ENCODE peak calls at places on chromosome 1, in ten cellular contexts. One of them, this sample, is unnamed.

GRCh38 chr1:180964609-180965008 is 51.9 kb downstream of the KIAA1614 start:
- DNase-seq in AG20443: no peak
- DNase-seq in stimulated activated CD4-positive, alpha-beta T cell treated with anti-CD3 and anti-CD28 coated beads, Interleukin-1b, Interleukin-23, amount 100 ng/mL, for 24 hours: no peak
- DNase-seq in NCI-H1417: no peak
- DNase-seq in left ventricle myocardium inferior: no peak
- DNase-seq in GDM1: no peak
- DNase-seq in Calu3: no peak
- DNase-seq in MV-4-11: no peak
- DNase-seq in heart left ventricle: no peak
- DNase-seq in caudate nucleus: no peak
- DNase-seq in this sample: no peak

GRCh38 chr1:57411262-57411661 is 12.6 kb downstream of the DAB1 start:
- DNase-seq in NCI-H1417: no peak
- DNase-seq in heart left ventricle: peak; percentile 48
- DNase-seq in GDM1: no peak
- DNase-seq in caudate nucleus: no peak
- DNase-seq in MV-4-11: no peak
- DNase-seq in left ventricle myocardium inferior: no peak
- DNase-seq in AG20443: peak; percentile 58
- DNase-seq in stimulated activated CD4-positive, alpha-beta T cell treated with anti-CD3 and anti-CD28 coated beads, Interleukin-1b, Interleukin-23, amount 100 ng/mL, for 24 hours: no peak
- DNase-seq in Calu3: peak; percentile 55
- DNase-seq in this sample: no peak

GRCh38 chr1:85244271-85245053 is 15.0 kb downstream of the C1orf52 start:
- DNase-seq in AG20443: peak; percentile 51
- DNase-seq in caudate nucleus: no peak
- DNase-seq in NCI-H1417: peak; percentile 25
- DNase-seq in Calu3: no peak
- DNase-seq in heart left ventricle: no peak
- DNase-seq in left ventricle myocardium inferior: no peak
- DNase-seq in GDM1: no peak
- DNase-seq in MV-4-11: peak; percentile 13
- DNase-seq in stimulated activated CD4-positive, alpha-beta T cell treated with anti-CD3 and anti-CD28 coated beads, Interleukin-1b, Interleukin-23, amount 100 ng/mL, for 24 hours: no peak
- DNase-seq in this sample: no peak

GRCh38 chr1:7644086-7644485 is 127.0 kb upstream of the VAMP3 start:
- DNase-seq in NCI-H1417: no peak
- DNase-seq in left ventricle myocardium inferior: no peak
- DNase-seq in AG20443: no peak
- DNase-seq in heart left ventricle: no peak
- DNase-seq in caudate nucleus: no peak
- DNase-seq in MV-4-11: no peak
- DNase-seq in GDM1: no peak
- DNase-seq in stimulated activated CD4-positive, alpha-beta T cell treated with anti-CD3 and anti-CD28 coated beads, Interleukin-1b, Interleukin-23, amount 100 ng/mL, for 24 hours: no peak
- DNase-seq in Calu3: no peak
- DNase-seq in this sample: no peak

GRCh38 chr1:22212400-22213233 is 69.7 kb upstream of the WNT4 start:
- DNase-seq in GDM1: no peak
- DNase-seq in left ventricle myocardium inferior: no peak
- DNase-seq in Calu3: no peak
- DNase-seq in MV-4-11: no peak
- DNase-seq in AG20443: no peak
- DNase-seq in caudate nucleus: no peak
- DNase-seq in stimulated activated CD4-positive, alpha-beta T cell treated with anti-CD3 and anti-CD28 coated beads, Interleukin-1b, Interleukin-23, amount 100 ng/mL, for 24 hours: no peak
- DNase-seq in heart left ventricle: no peak
- DNase-seq in NCI-H1417: peak; percentile 43
- DNase-seq in this sample: no peak

GRCh38 chr1:51726544-51727225 is 109.8 kb downstream of the OSBPL9 start:
- DNase-seq in MV-4-11: peak; percentile 43
- DNase-seq in AG20443: no peak
- DNase-seq in Calu3: no peak
- DNase-seq in heart left ventricle: no peak
- DNase-seq in GDM1: no peak
- DNase-seq in stimulated activated CD4-positive, alpha-beta T cell treated with anti-CD3 and anti-CD28 coated beads, Interleukin-1b, Interleukin-23, amount 100 ng/mL, for 24 hours: no peak
- DNase-seq in left ventricle myocardium inferior: no peak
- DNase-seq in caudate nucleus: no peak
- DNase-seq in NCI-H1417: no peak
- DNase-seq in this sample: no peak

GRCh38 chr1:23167353-23168078 is 1.1 kb downstream of the LUZP1 start:
- DNase-seq in caudate nucleus: peak; percentile 22
- DNase-seq in GDM1: peak; percentile 3
- DNase-seq in AG20443: peak; percentile 84
- DNase-seq in left ventricle myocardium inferior: peak; percentile 50
- DNase-seq in MV-4-11: no peak
- DNase-seq in stimulated activated CD4-positive, alpha-beta T cell treated with anti-CD3 and anti-CD28 coated beads, Interleukin-1b, Interleukin-23, amount 100 ng/mL, for 24 hours: no peak
- DNase-seq in Calu3: peak; percentile 39
- DNase-seq in heart left ventricle: peak; percentile 46
- DNase-seq in NCI-H1417: peak; percentile 51
- DNase-seq in this sample: no peak

GRCh38 chr1:33332881-33333280 is 12.0 kb upstream of the A3GALT2 start:
- DNase-seq in caudate nucleus: no peak
- DNase-seq in MV-4-11: no peak
- DNase-seq in stimulated activated CD4-positive, alpha-beta T cell treated with anti-CD3 and anti-CD28 coated beads, Interleukin-1b, Interleukin-23, amount 100 ng/mL, for 24 hours: no peak
- DNase-seq in left ventricle myocardium inferior: no peak
- DNase-seq in GDM1: no peak
- DNase-seq in AG20443: no peak
- DNase-seq in NCI-H1417: no peak
- DNase-seq in heart left ventricle: no peak
- DNase-seq in Calu3: no peak
- DNase-seq in this sample: no peak

GRCh38 chr1:196214866-196215265 is 393.4 kb downstream of the KCNT2 start:
- DNase-seq in caudate nucleus: no peak
- DNase-seq in GDM1: no peak
- DNase-seq in NCI-H1417: no peak
- DNase-seq in Calu3: no peak
- DNase-seq in stimulated activated CD4-positive, alpha-beta T cell treated with anti-CD3 and anti-CD28 coated beads, Interleukin-1b, Interleukin-23, amount 100 ng/mL, for 24 hours: no peak
- DNase-seq in AG20443: peak; percentile 15
- DNase-seq in MV-4-11: no peak
- DNase-seq in heart left ventricle: no peak
- DNase-seq in left ventricle myocardium inferior: no peak
- DNase-seq in this sample: no peak

GRCh38 chr1:33244809-33245186 is 11.5 kb upstream of the ZNF362 start:
- DNase-seq in GDM1: no peak
- DNase-seq in NCI-H1417: peak; percentile 1
- DNase-seq in left ventricle myocardium inferior: no peak
- DNase-seq in AG20443: no peak
- DNase-seq in Calu3: no peak
- DNase-seq in caudate nucleus: no peak
- DNase-seq in MV-4-11: no peak
- DNase-seq in heart left ventricle: no peak
- DNase-seq in stimulated activated CD4-positive, alpha-beta T cell treated with anti-CD3 and anti-CD28 coated beads, Interleukin-1b, Interleukin-23, amount 100 ng/mL, for 24 hours: no peak
- DNase-seq in this sample: no peak

GRCh38 chr1:93235261-93235660 is 54.7 kb downstream of the CCDC18 start:
- DNase-seq in AG20443: no peak
- DNase-seq in heart left ventricle: no peak
- DNase-seq in MV-4-11: no peak
- DNase-seq in stimulated activated CD4-positive, alpha-beta T cell treated with anti-CD3 and anti-CD28 coated beads, Interleukin-1b, Interleukin-23, amount 100 ng/mL, for 24 hours: no peak
- DNase-seq in left ventricle myocardium inferior: no peak
- DNase-seq in Calu3: no peak
- DNase-seq in NCI-H1417: no peak
- DNase-seq in GDM1: no peak
- DNase-seq in caudate nucleus: no peak
- DNase-seq in this sample: no peak

GRCh38 chr1:116881879-116882520 is 27.7 kb upstream of the PTGFRN start:
- DNase-seq in heart left ventricle: peak; percentile 41
- DNase-seq in GDM1: peak; percentile 60
- DNase-seq in caudate nucleus: peak; percentile 72
- DNase-seq in NCI-H1417: no peak
- DNase-seq in left ventricle myocardium inferior: peak; percentile 28
- DNase-seq in stimulated activated CD4-positive, alpha-beta T cell treated with anti-CD3 and anti-CD28 coated beads, Interleukin-1b, Interleukin-23, amount 100 ng/mL, for 24 hours: peak; percentile 8
- DNase-seq in Calu3: peak; percentile 31
- DNase-seq in AG20443: peak; percentile 86
- DNase-seq in MV-4-11: peak; percentile 97
- DNase-seq in this sample: no peak

GRCh38 chr1:206715552-206716518 is 31.1 kb downstream of the MAPKAPK2 start:
- DNase-seq in AG20443: no peak
- DNase-seq in stimulated activated CD4-positive, alpha-beta T cell treated with anti-CD3 and anti-CD28 coated beads, Interleukin-1b, Interleukin-23, amount 100 ng/mL, for 24 hours: no peak
- DNase-seq in NCI-H1417: no peak
- DNase-seq in MV-4-11: peak; percentile 13
- DNase-seq in Calu3: no peak
- DNase-seq in heart left ventricle: no peak
- DNase-seq in left ventricle myocardium inferior: no peak
- DNase-seq in caudate nucleus: no peak
- DNase-seq in GDM1: no peak
- DNase-seq in this sample: no peak

GRCh38 chr1:61133048-61134019 is 51.0 kb downstream of the NFIA start:
- DNase-seq in MV-4-11: no peak
- DNase-seq in AG20443: no peak
- DNase-seq in Calu3: no peak
- DNase-seq in heart left ventricle: no peak
- DNase-seq in GDM1: no peak
- DNase-seq in stimulated activated CD4-positive, alpha-beta T cell treated with anti-CD3 and anti-CD28 coated beads, Interleukin-1b, Interleukin-23, amount 100 ng/mL, for 24 hours: no peak
- DNase-seq in left ventricle myocardium inferior: no peak
- DNase-seq in caudate nucleus: no peak
- DNase-seq in NCI-H1417: no peak
- DNase-seq in this sample: no peak